ENCODE peak calls at places on chromosomes 5 and 9, in eight cellular contexts. B is mucosa of descending colon, A is choroid plexus epithelial cell, R is tibial nerve, K is foreskin fibroblast, E is GM12865, N is fibroblast of mammary gland, H is cardiac fibroblast. S is an unnamed sample.

GRCh38 chr5:172002310-172002709 is 4.1 kb downstream of the FBXW11 start:
- DNase-seq in B (peak), A (peak), R (no peak), K (no peak), E (peak), N (peak), H (peak), S (peak)

GRCh38 chr5:173577817-173578216 is 38.6 kb downstream of the BOD1 start:
- DNase-seq in B (no peak), A (no peak), R (no peak), K (no peak), E (no peak), N (no peak), H (no peak), S (no peak)

GRCh38 chr9:133932633-133933032 is 59.5 kb downstream of the VAV2 start:
- DNase-seq in B (no peak), A (no peak), R (no peak), K (no peak), E (no peak), N (no peak), H (no peak), S (no peak)

GRCh38 chr9:132597073-132597775 is 14.8 kb downstream of the BARHL1 start:
- DNase-seq in B (no peak), A (peak), R (no peak), K (no peak), E (no peak), N (peak), H (peak), S (no peak)

GRCh38 chr5:132797651-132798050 is 15.5 kb upstream of the SOWAHA start:
- DNase-seq in B (no peak), A (no peak), R (no peak), K (no peak), E (no peak), N (no peak), H (no peak), S (no peak)

GRCh38 chr9:504921-505821 is 290.5 kb downstream of the DOCK8 start:
- DNase-seq in B (peak), A (peak), R (no peak), K (peak), E (peak), N (no peak), H (peak), S (no peak)

GRCh38 chr5:142888469-142889085 is 118.4 kb downstream of the ARHGAP26 start:
- DNase-seq in B (no peak), A (peak), R (no peak), K (peak), E (peak), N (peak), H (peak), S (peak)

GRCh38 chr5:128965011-128965637 is at the start of gene SLC27A6:
- DNase-seq in B (peak), A (peak), R (no peak), K (no peak), E (no peak), N (peak), H (no peak), S (no peak)

GRCh38 chr5:79831910-79832309 is 142.3 kb downstream of the CMYA5 start:
- DNase-seq in B (no peak), A (no peak), R (no peak), K (no peak), E (no peak), N (no peak), H (peak), S (no peak)

GRCh38 chr5:42547146-42547545 is 123.9 kb downstream of the GHR start:
- DNase-seq in B (no peak), A (peak), R (no peak), K (peak), E (no peak), N (peak), H (peak), S (peak)

GRCh38 chr5:29037716-29038115 is 1999.3 kb upstream of the CDH9 start:
- DNase-seq in B (no peak), A (peak), R (no peak), K (no peak), E (no peak), N (no peak), H (no peak), S (no peak)

GRCh38 chr5:177478711-177479646 is 5.5 kb upstream of the DBN1 start:
- DNase-seq in B (peak), A (peak), R (peak), K (no peak), E (no peak), N (peak), H (peak), S (peak)

GRCh38 chr9:9949368-9949767 is 663.4 kb downstream of the PTPRD start:
- DNase-seq in B (no peak), A (no peak), R (no peak), K (no peak), E (no peak), N (no peak), H (no peak), S (no peak)

GRCh38 chr5:12093586-12093985 is 189.3 kb upstream of the CTNND2 start:
- DNase-seq in B (no peak), A (no peak), R (no peak), K (no peak), E (no peak), N (no peak), H (no peak), S (no peak)

GRCh38 chr5:104130320-104130719 is 567.7 kb upstream of the NUDT12 start:
- DNase-seq in B (no peak), A (no peak), R (no peak), K (no peak), E (no peak), N (no peak), H (no peak), S (no peak)

GRCh38 chr9:111455638-111456037 is 28.5 kb downstream of the ECPAS start:
- DNase-seq in B (no peak), A (no peak), R (no peak), K (no peak), E (no peak), N (no peak), H (no peak), S (no peak)

GRCh38 chr9:125405938-125406811 is 144.5 kb downstream of the GAPVD1 start:
- DNase-seq in B (no peak), A (peak), R (no peak), K (no peak), E (no peak), N (peak), H (peak), S (peak)

GRCh38 chr9:71716138-71716909 is 52.0 kb downstream of the CEMIP2 start:
- DNase-seq in B (no peak), A (peak), R (no peak), K (no peak), E (no peak), N (peak), H (peak), S (peak)

GRCh38 chr5:127229185-127229889 is 61.3 kb upstream of the MEGF10 start:
- DNase-seq in B (peak), A (peak), R (peak), K (peak), E (peak), N (peak), H (peak), S (peak)

GRCh38 chr9:114513050-114513951 is 8.0 kb upstream of the WHRN start:
- DNase-seq in B (peak), A (no peak), R (no peak), K (no peak), E (no peak), N (no peak), H (no peak), S (no peak)

GRCh38 chr5:73955447-73955846 is 329.5 kb downstream of the ARHGEF28 start:
- DNase-seq in B (no peak), A (no peak), R (no peak), K (no peak), E (no peak), N (no peak), H (no peak), S (no peak)

GRCh38 chr9:109369285-109369684 is 48.4 kb upstream of the EPB41L4B start:
- DNase-seq in B (no peak), A (no peak), R (no peak), K (no peak), E (peak), N (no peak), H (no peak), S (no peak)

GRCh38 chr5:125196479-125197183 is 450.2 kb upstream of the ZNF608 start:
- DNase-seq in B (no peak), A (no peak), R (no peak), K (no peak), E (no peak), N (no peak), H (peak), S (no peak)

GRCh38 chr5:155982354-155982753 is 344.6 kb upstream of the SGCD start:
- DNase-seq in B (no peak), A (no peak), R (no peak), K (no peak), E (no peak), N (no peak), H (no peak), S (no peak)

GRCh38 chr9:95887926-95888497 is 12.5 kb downstream of the ERCC6L2 start:
- DNase-seq in B (no peak), A (no peak), R (no peak), K (no peak), E (no peak), N (no peak), H (no peak), S (no peak)

GRCh38 chr5:65722575-65723424 is 795 bp downstream of the NLN start:
- DNase-seq in B (peak), A (peak), R (no peak), K (peak), E (peak), N (peak), H (peak), S (peak)

GRCh38 chr5:168822745-168823281 is 243.6 kb upstream of the PANK3 start:
- DNase-seq in B (no peak), A (no peak), R (peak), K (peak), E (peak), N (peak), H (peak), S (peak)

GRCh38 chr9:72041775-72042194 is 18.6 kb downstream of the C9orf57 start:
- DNase-seq in B (no peak), A (peak), R (peak), K (peak), E (no peak), N (peak), H (peak), S (peak)

GRCh38 chr5:39253211-39253610 is 33.8 kb upstream of the FYB1 start:
- DNase-seq in B (no peak), A (no peak), R (no peak), K (no peak), E (no peak), N (peak), H (peak), S (peak)

DNA sequence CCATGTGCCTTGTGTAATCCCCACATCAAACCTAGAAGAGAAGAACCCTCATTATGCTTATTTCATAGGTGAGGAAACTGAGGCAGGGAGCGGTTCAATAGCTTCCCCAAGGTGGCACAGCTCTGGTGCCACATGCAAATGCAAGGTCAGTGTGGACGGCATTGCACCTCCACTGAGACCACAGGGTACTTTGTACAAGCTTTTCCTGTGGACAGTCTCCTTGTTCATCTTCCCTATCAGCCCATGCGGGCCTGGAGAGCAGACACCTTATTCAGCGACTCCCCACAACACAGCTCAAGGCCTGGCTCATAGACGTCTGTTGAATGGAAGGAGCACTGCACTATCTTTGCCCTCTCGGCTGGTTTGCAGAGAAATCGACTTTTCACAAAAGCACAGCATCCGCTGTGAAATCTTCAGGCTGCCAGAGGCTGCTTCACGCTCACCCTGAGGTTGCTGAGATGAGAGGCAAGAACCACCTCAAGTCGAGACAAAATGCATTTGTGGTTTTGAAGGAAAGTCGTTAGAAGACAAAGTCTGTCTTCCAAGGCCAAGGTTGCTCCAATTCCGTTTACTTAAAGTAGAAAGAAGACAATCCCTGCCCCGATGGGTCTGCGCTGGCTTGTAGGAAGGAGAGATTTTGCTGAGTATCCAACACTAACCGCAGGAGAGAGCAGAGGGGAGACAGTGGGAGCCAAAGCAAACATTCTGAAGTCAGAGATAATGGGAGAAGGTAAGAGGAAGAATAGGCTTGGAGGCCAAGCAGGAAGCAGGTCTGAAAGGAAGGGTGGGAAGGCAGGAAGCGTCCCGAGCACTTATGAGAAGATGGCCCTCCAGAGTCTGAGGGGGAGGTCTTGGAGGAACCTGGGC is 34.2 kb upstream of the STRBP start:
- DNase-seq in B (no peak), A (peak), R (no peak), K (no peak), E (no peak), N (no peak), H (peak), S (peak)
- H3K4me3 ChIP-seq in B (no peak), A (no peak), R (no peak), K (no peak), E (no peak), N (no peak), H (no peak), S (no peak)

GRCh38 chr5:116564322-116564721 is 10.3 kb downstream of the SEMA6A start:
- DNase-seq in B (no peak), A (no peak), R (no peak), K (no peak), E (no peak), N (no peak), H (no peak), S (no peak)
- TF ChIP-seq CTCF in B (no peak), A (no peak), R (no peak), K (no peak), E (no peak), N (no peak), H (no peak), S (no peak)

GRCh38 chr9:3857673-3858072 is 331.9 kb upstream of the RFX3 start:
- DNase-seq in B (no peak), A (no peak), R (no peak), K (peak), E (no peak), N (peak), H (no peak), S (no peak)
- H3K4me3 ChIP-seq in B (no peak), A (no peak), R (no peak), K (no peak), E (no peak), N (no peak), H (no peak), S (no peak)

DNA sequence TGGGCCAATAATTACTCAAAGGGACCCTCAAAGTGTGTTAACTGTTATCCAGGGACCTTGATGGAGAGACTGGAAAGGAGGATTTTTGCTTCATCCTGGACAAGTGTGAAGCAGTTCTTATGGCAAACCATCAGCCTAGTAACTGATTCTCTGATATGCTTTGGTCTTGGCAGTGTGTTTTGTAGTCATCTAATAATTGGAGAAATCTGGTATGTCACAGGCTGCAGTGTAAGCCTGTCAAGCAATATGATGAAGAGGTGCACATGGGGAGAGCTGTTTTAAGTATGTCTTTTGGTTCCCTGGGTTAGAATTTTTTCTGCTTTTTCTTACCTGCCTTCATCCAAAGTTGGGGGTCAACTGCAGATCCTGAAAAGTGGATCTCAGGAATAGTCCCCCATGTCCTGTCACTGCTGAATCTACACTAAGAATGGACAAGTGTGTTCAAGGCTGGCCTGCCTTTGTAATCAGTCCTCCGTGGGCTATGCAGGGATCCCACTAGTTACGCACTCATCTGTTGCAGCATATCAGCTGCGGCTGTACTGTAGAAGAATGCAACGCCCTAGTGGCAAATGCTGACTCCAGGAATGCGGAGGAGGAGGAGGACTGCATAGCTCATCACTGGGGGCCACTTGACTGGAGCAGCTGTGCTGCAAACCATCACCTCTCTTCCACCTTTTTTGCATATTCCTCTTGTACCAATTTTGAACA is 1.9 kb downstream of the SPTAN1 start:
- DNase-seq in B (peak), A (peak), R (peak), K (peak), E (peak), N (peak), H (peak), S (peak)
- TF ChIP-seq CTCF in B (no peak), A (peak), R (no peak), K (no peak), E (no peak), N (peak), H (no peak), S (no peak)

DNA sequence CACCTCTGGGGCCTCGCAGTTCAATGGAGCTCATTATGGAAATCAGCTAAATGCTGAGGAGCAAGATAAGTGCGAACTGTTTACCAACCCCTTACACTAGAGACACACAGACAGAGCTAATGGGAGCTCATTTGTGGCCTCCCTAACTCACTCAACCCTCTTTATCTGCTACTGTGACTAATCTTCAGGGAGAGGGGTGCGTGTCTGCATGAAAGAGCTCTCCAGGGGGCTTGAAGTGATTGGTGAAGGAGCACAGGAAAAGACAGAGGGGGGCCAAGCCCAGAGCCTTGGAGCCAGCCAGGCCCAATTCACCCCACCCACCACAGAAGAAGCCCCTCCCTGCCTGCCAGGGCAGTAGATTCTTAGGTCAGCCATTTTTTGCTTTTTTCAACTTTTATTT is 466.8 kb upstream of the BRINP1 start:
- DNase-seq in B (no peak), A (no peak), R (no peak), K (no peak), E (no peak), N (no peak), H (no peak), S (no peak)
- H3K4me3 ChIP-seq in B (no peak), A (no peak), R (no peak), K (no peak), E (no peak), N (no peak), H (no peak), S (no peak)

GRCh38 chr9:122236681-122237080 is 7.9 kb upstream of the LHX6 start:
- DNase-seq in B (no peak), A (no peak), R (no peak), K (no peak), E (no peak), N (peak), H (no peak), S (no peak)
- TF ChIP-seq CTCF in B (no peak), A (no peak), R (no peak), K (no peak), E (no peak), N (no peak), H (no peak), S (no peak)

DNA sequence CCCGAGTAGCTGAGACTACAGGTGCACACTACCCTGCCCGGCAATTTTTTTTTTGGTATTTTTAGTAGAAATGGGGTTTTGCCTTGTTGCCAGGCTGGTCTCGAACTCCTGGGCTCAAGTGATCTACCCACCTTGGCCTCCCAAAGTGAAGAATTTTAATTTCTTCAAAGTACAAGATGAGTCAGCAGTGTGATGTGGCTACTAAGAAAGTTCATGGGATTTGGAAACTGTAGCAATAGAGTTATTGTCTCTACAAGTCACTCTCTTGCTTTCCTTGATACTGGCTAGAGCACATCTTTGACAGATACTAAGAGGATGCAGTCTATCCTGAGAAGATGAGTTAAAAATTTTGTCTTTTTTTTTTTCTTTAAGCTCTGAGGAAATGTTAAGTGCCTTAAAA is 1.6 kb downstream of the CREB3 start:
- DNase-seq in B (no peak), A (no peak), R (no peak), K (no peak), E (no peak), N (peak), H (no peak), S (no peak)
- H3K4me3 ChIP-seq in B (no peak), A (no peak), R (no peak), K (no peak), E (no peak), N (no peak), H (no peak), S (no peak)

GRCh38 chr9:68704804-68705635 is at the start of gene PIP5K1B:
- DNase-seq in B (peak), A (peak), R (no peak), K (peak), E (peak), N (peak), H (peak), S (peak)
- TF ChIP-seq CTCF in B (no peak), A (no peak), R (no peak), K (no peak), E (no peak), N (no peak), H (no peak), S (no peak)

GRCh38 chr5:43553381-43553780 is 3.5 kb downstream of the PAIP1 start:
- DNase-seq in B (no peak), A (peak), R (no peak), K (no peak), E (no peak), N (peak), H (peak), S (peak)

GRCh38 chr5:43556857-43557593 is at the start of gene PAIP1:
- DNase-seq in B (peak), A (peak), R (peak), K (peak), E (peak), N (peak), H (peak), S (peak)

GRCh38 chr5:43555895-43556606 is 826 bp downstream of the PAIP1 start:
- DNase-seq in B (peak), A (peak), R (peak), K (peak), E (peak), N (peak), H (peak), S (peak)

GRCh38 chr5:43560128-43560527 is 3.3 kb upstream of the PAIP1 start:
- DNase-seq in B (no peak), A (peak), R (no peak), K (peak), E (peak), N (peak), H (peak), S (peak)

DNA sequence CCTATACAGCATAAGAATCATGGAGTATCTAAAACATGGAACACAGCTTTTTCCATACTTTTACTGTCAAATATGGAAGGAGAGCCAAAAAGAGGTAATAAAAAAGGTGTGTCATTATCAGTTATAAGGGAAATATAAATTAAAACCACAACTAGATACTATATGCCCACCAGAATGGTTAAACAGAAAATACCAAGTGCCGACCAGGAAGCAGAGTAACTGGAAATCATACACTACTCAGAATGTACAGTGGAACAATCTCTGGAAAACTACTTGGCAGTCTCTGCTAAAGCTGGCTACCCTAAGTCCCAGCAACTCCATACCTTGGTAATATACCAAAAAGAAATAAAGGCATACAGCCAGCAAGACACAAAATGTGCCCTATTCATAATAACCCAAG is 2.4 kb downstream of the PAIP1 start:
- DNase-seq in B (no peak), A (no peak), R (no peak), K (no peak), E (no peak), N (no peak), H (no peak), S (no peak)
- H3K4me3 ChIP-seq in B (no peak), A (peak), R (no peak), K (peak), E (peak), N (peak), H (no peak), S (peak)